ENCODE peak calls at places on chromosomes 16 and 17, in seven cellular contexts. B is HEK293T; Q is lung; C is activated T-cell treated with anti-CD3 and anti-CD28 coated beads for 24 hours; A is stimulated activated CD4-positive, alpha-beta T cell treated with anti-CD3 and anti-CD28 coated beads, Interleukin-4, amount 100 ng/mL, for 4 hours; G is ovary; I is D341Med. W is an unnamed sample.
A peak's percentile ranks its signal among the peaks of the same experiment; 100 is the strongest.

GRCh38 chr17:39722965-39723848 is 7.1 kb downstream of the MIEN1 start:
- DNase-seq in B (no peak), Q (no peak), C (no peak), A (no peak), G (no peak), I (no peak), W (no peak)

GRCh38 chr17:19641687-19642372 is 6.7 kb upstream of the ALDH3A2 start:
- DNase-seq in B (no peak), Q (no peak), C (no peak), A (no peak), G (no peak), I (no peak), W (no peak)

GRCh38 chr17:41367426-41368075 is 2.1 kb downstream of the KRT33B start:
- DNase-seq in B (no peak), Q (no peak), C (no peak), A (no peak), G (no peak), I (no peak), W (no peak)

GRCh38 chr17:35740997-35741931 is 9.8 kb downstream of the RASL10B start:
- DNase-seq in B (no peak), Q (no peak), C (no peak), A (no peak), G (no peak), I (peak; percentile 62), W (no peak)

GRCh38 chr16:66058181-66058580 is 308.3 kb upstream of the CDH5 start:
- DNase-seq in B (no peak), Q (no peak), C (no peak), A (no peak), G (no peak), I (no peak), W (no peak)

GRCh38 chr16:51039638-51040331 is 111.3 kb downstream of the SALL1 start:
- DNase-seq in B (no peak), Q (no peak), C (no peak), A (no peak), G (no peak), I (no peak), W (no peak)

GRCh38 chr16:3983081-3983520 is 102.6 kb upstream of the CREBBP start:
- DNase-seq in B (peak; percentile 77), Q (peak; percentile 47), C (peak; percentile 7), A (peak; percentile 27), G (peak; percentile 75), I (peak; percentile 82), W (peak; percentile 72)

GRCh38 chr17:79008666-79009387 is 737 bp downstream of the CANT1 start:
- DNase-seq in B (no peak), Q (no peak), C (no peak), A (no peak), G (no peak), I (peak; percentile 38), W (peak; percentile 17)

GRCh38 chr17:48559609-48560451 is 14.9 kb upstream of the HOXB2 start:
- DNase-seq in B (no peak), Q (no peak), C (no peak), A (no peak), G (no peak), I (no peak), W (no peak)